ENCODE peak calls at places on chromosomes 7 and 10, in ten cellular contexts. U is body of pancreas; Q is activated CD8-positive, alpha-beta memory T cell treated with anti-CD3 and anti-CD28 coated beads for 48 hours; R is cardiac fibroblast; W is fibroblast of pulmonary artery; A is occipital lobe; Y is thoracic aorta; N is fibroblast of lung; Z is iris pigment epithelial cell; T is activated naive CD4-positive, alpha-beta T cell treated with Interleukin-2 at 50 U/mL for 16 hours. S is an unnamed sample.

GRCh38 chr7:2970307-2970664 is 73.4 kb downstream of the CARD11 start:
- DNase-seq in A (no peak), Z (no peak), N (no peak), Y (no peak), R (no peak), W (no peak), Q (no peak), U (no peak), T (no peak), S (no peak)

GRCh38 chr10:57015187-57015586 is 654.1 kb upstream of the ZWINT start:
- DNase-seq in N (no peak), Q (no peak), R (no peak), Y (no peak), T (no peak), A (no peak), Z (no peak), U (no peak), W (no peak), S (no peak)

GRCh38 chr7:30915751-30916150 is 4.1 kb downstream of the AQP1 start:
- DNase-seq in R (no peak), Y (no peak), U (no peak), Z (no peak), N (no peak), Q (no peak), T (no peak), A (no peak), W (no peak), S (no peak)

GRCh38 chr7:2030475-2031456 is 202.0 kb downstream of the MAD1L1 start:
- DNase-seq in A (no peak), N (no peak), R (no peak), T (no peak), U (peak), Z (no peak), Y (no peak), Q (no peak), W (no peak), S (no peak)

GRCh38 chr7:135300913-135301765 is 67.5 kb downstream of the STRA8 start:
- DNase-seq in Z (no peak), Q (no peak), R (peak), A (no peak), W (peak), Y (no peak), T (no peak), N (peak), U (no peak), S (no peak)

GRCh38 chr7:99369767-99370353 is 4.7 kb upstream of the ARPC1B start:
- DNase-seq in W (peak), A (no peak), Y (no peak), Z (no peak), T (no peak), U (no peak), R (no peak), Q (no peak), N (peak), S (no peak)

GRCh38 chr7:151274376-151274760 is 25.9 kb upstream of the SMARCD3 start:
- DNase-seq in W (no peak), R (no peak), Z (no peak), U (no peak), T (no peak), Y (no peak), Q (no peak), N (no peak), A (no peak), S (no peak)

GRCh38 chr7:71486856-71487628 is 355.1 kb downstream of the GALNT17 start:
- DNase-seq in Y (no peak), W (peak), A (no peak), R (peak), U (peak), Z (peak), N (peak), T (no peak), Q (no peak), S (no peak)

GRCh38 chr7:96778263-96778662 is 68.6 kb upstream of the SEM1 start:
- DNase-seq in W (no peak), Y (no peak), U (no peak), Z (no peak), R (no peak), Q (no peak), A (no peak), T (no peak), N (no peak), S (no peak)

S was measured in neuronal stem cell.